ENCODE peak calls at places on chromosomes 11 and 22, in six cellular contexts. One of them, this sample, is unnamed.

GRCh38 chr22:41656515-41656914 is 32.2 kb downstream of the SNU13 start:
- DNase-seq in tibial nerve: no peak
- DNase-seq in RWPE2: no peak
- DNase-seq in ovary: no peak
- DNase-seq in pancreas: no peak
- DNase-seq in neuronal stem cell: no peak
- DNase-seq in this sample: no peak

GRCh38 chr11:133064152-133064877 is 468.0 kb downstream of the OPCML start:
- DNase-seq in RWPE2: no peak
- DNase-seq in neuronal stem cell: peak; percentile 68
- DNase-seq in ovary: peak; percentile 29
- DNase-seq in tibial nerve: peak; percentile 50
- DNase-seq in pancreas: peak; percentile 89
- DNase-seq in this sample: peak; percentile 70

GRCh38 chr11:92495107-92495793 is 270.6 kb downstream of the FAT3 start:
- DNase-seq in RWPE2: no peak
- DNase-seq in pancreas: no peak
- DNase-seq in ovary: no peak
- DNase-seq in neuronal stem cell: no peak
- DNase-seq in tibial nerve: no peak
- DNase-seq in this sample: no peak

GRCh38 chr11:116504541-116505149 is 268.1 kb downstream of the BUD13 start:
- DNase-seq in ovary: no peak
- DNase-seq in tibial nerve: no peak
- DNase-seq in RWPE2: no peak
- DNase-seq in pancreas: no peak
- DNase-seq in neuronal stem cell: no peak
- DNase-seq in this sample: no peak

GRCh38 chr22:20206709-20207215 is 55.9 kb upstream of the CCDC188 start:
- DNase-seq in RWPE2: no peak
- DNase-seq in neuronal stem cell: no peak
- DNase-seq in tibial nerve: no peak
- DNase-seq in pancreas: no peak
- DNase-seq in ovary: no peak
- DNase-seq in this sample: no peak

GRCh38 chr11:10301656-10302293 is 3.1 kb upstream of the ADM start:
- DNase-seq in neuronal stem cell: no peak
- DNase-seq in tibial nerve: no peak
- DNase-seq in pancreas: no peak
- DNase-seq in RWPE2: no peak
- DNase-seq in ovary: no peak
- DNase-seq in this sample: no peak

GRCh38 chr11:58525037-58525614 is 17.2 kb upstream of the OR5B21 start:
- DNase-seq in RWPE2: no peak
- DNase-seq in pancreas: no peak
- DNase-seq in tibial nerve: no peak
- DNase-seq in neuronal stem cell: no peak
- DNase-seq in ovary: no peak
- DNase-seq in this sample: no peak

GRCh38 chr11:15967966-15968365 is 388.4 kb downstream of the SOX6 start:
- DNase-seq in ovary: no peak
- DNase-seq in pancreas: no peak
- DNase-seq in tibial nerve: no peak
- DNase-seq in RWPE2: no peak
- DNase-seq in neuronal stem cell: no peak
- DNase-seq in this sample: no peak

GRCh38 chr11:107916671-107917241 is 11.5 kb upstream of the RAB39A start:
- DNase-seq in neuronal stem cell: no peak
- DNase-seq in tibial nerve: no peak
- DNase-seq in RWPE2: no peak
- DNase-seq in ovary: no peak
- DNase-seq in pancreas: no peak
- DNase-seq in this sample: no peak

GRCh38 chr11:75802022-75802912 is 12.7 kb upstream of the UVRAG start:
- DNase-seq in RWPE2: peak; percentile 35
- DNase-seq in neuronal stem cell: no peak
- DNase-seq in tibial nerve: no peak
- DNase-seq in ovary: no peak
- DNase-seq in pancreas: no peak
- DNase-seq in this sample: no peak

GRCh38 chr11:10139081-10139480 is 154.9 kb downstream of the SBF2 start:
- DNase-seq in neuronal stem cell: no peak
- DNase-seq in ovary: no peak
- DNase-seq in pancreas: no peak
- DNase-seq in RWPE2: no peak
- DNase-seq in tibial nerve: no peak
- DNase-seq in this sample: no peak

GRCh38 chr11:43541993-43542392 is 138.5 kb upstream of the HSD17B12 start:
- DNase-seq in RWPE2: no peak
- DNase-seq in neuronal stem cell: no peak
- DNase-seq in pancreas: no peak
- DNase-seq in ovary: peak; percentile 77
- DNase-seq in tibial nerve: no peak
- DNase-seq in this sample: no peak

DNA sequence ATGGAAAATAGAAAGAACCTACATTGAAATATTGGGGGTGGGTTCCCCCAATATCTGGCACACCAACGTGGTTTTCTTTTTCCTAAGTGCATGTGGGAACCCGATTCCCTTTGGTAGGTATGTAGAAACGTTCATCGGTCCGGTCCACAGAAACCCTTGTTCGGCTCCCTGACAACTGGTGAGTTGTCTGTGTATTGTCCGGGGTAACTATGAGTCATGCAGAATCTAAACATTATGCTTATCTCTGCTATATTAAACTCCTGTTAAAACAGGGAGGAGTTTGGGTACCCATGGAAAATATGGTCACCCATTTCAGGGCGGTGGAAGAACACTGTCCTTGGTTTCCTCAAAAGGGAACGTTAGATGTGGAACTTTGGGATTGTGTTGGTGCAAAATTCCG is 25.1 kb upstream of the ALDH3B2 start:
- DNase-seq in ovary: no peak
- DNase-seq in neuronal stem cell: no peak
- DNase-seq in RWPE2: no peak
- DNase-seq in tibial nerve: no peak
- DNase-seq in pancreas: no peak
- DNase-seq in this sample: no peak
- H3K27me3 ChIP-seq in ovary: no peaks in the 10 kb centered on the region
- H3K27me3 ChIP-seq in neuronal stem cell: peaks cover 37% of the 10 kb centered on the region
- H3K27me3 ChIP-seq in RWPE2: no peaks in the 10 kb centered on the region
- H3K27me3 ChIP-seq in tibial nerve: peaks cover 9% of the 10 kb centered on the region
- H3K27me3 ChIP-seq in pancreas: no peaks in the 10 kb centered on the region
- H3K27me3 ChIP-seq in this sample: no peaks in the 10 kb centered on the region

DNA sequence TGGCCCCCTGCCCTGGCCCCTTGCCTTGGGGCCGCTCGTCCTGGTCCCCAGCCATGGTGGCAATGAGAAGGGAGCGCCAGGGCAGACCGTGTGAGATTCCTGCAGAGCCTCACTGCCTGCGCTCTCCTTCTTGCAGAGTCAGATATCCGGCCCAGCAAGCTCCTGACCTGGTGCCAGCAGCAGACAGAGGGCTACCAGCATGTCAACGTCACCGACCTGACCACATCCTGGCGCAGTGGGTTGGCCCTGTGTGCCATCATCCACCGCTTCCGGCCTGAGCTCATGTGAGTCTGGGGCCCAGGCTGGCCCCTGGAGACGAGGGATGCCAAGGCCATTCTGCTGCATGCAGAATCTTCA is 114.1 kb downstream of the MICAL2 start:
- DNase-seq in neuronal stem cell: no peak
- DNase-seq in ovary: no peak
- DNase-seq in tibial nerve: peak; percentile 63
- DNase-seq in pancreas: peak; percentile 69
- DNase-seq in RWPE2: peak; percentile 78
- DNase-seq in this sample: peak; percentile 87
- H3K36me3 ChIP-seq in neuronal stem cell: no peaks in the 10 kb centered on the region
- H3K36me3 ChIP-seq in ovary: no peaks in the 10 kb centered on the region
- H3K36me3 ChIP-seq in tibial nerve: no peaks in the 10 kb centered on the region
- H3K36me3 ChIP-seq in pancreas: no peaks in the 10 kb centered on the region
- H3K36me3 ChIP-seq in RWPE2: peaks cover 98% of the 10 kb centered on the region
- H3K36me3 ChIP-seq in this sample: peaks cover 24% of the 10 kb centered on the region

GRCh38 chr22:38032681-38033521 is 24.3 kb upstream of the PICK1 start:
- DNase-seq in tibial nerve: peak; percentile 86
- DNase-seq in pancreas: no peak
- DNase-seq in ovary: no peak
- DNase-seq in neuronal stem cell: no peak
- DNase-seq in RWPE2: no peak
- DNase-seq in this sample: no peak
- H3K4me3 ChIP-seq in tibial nerve: no peak overlapping the region
- H3K4me3 ChIP-seq in pancreas: no peak overlapping the region
- H3K4me3 ChIP-seq in ovary: no peak overlapping the region
- H3K4me3 ChIP-seq in neuronal stem cell: peak overlapping the region; percentile 24
- H3K4me3 ChIP-seq in RWPE2: no peak overlapping the region
- H3K4me3 ChIP-seq in this sample: no peak overlapping the region

GRCh38 chr22:39743955-39744752 is 149.4 kb downstream of the ENTHD1 start:
- DNase-seq in pancreas: no peak
- DNase-seq in ovary: no peak
- DNase-seq in RWPE2: no peak
- DNase-seq in tibial nerve: no peak
- DNase-seq in neuronal stem cell: no peak
- DNase-seq in this sample: no peak
- H3K27me3 ChIP-seq in pancreas: no peaks in the 10 kb centered on the region
- H3K27me3 ChIP-seq in ovary: no peaks in the 10 kb centered on the region
- H3K27me3 ChIP-seq in RWPE2: peaks cover 18% of the 10 kb centered on the region
- H3K27me3 ChIP-seq in tibial nerve: peaks cover 4% of the 10 kb centered on the region
- H3K27me3 ChIP-seq in neuronal stem cell: no peaks in the 10 kb centered on the region
- H3K27me3 ChIP-seq in this sample: peaks cover 2% of the 10 kb centered on the region

DNA sequence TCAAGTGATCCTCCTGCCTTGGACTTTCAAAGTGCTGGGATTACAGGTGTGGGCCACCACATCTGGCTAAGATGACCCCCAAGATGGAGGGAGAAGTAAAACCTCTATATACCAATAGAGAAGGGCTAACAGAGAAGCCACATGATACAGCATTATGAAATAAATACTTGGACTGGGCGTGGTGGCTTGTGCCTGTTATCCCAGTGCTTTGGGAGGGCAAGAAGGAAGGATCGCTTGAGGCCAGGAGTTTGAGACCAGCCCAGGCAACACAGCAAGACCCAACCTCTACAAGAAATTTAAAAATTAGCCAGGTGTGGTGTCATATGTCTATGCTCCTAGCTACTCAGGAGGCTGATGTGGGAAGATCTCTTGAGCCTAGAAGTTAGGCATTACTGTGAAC is 61.7 kb downstream of the RAB30 start:
- DNase-seq in ovary: no peak
- DNase-seq in neuronal stem cell: no peak
- DNase-seq in pancreas: no peak
- DNase-seq in tibial nerve: no peak
- DNase-seq in RWPE2: no peak
- DNase-seq in this sample: no peak
- H3K36me3 ChIP-seq in ovary: no peaks in the 10 kb centered on the region
- H3K36me3 ChIP-seq in neuronal stem cell: no peaks in the 10 kb centered on the region
- H3K36me3 ChIP-seq in pancreas: no peaks in the 10 kb centered on the region
- H3K36me3 ChIP-seq in tibial nerve: no peaks in the 10 kb centered on the region
- H3K36me3 ChIP-seq in RWPE2: no peaks in the 10 kb centered on the region
- H3K36me3 ChIP-seq in this sample: no peaks in the 10 kb centered on the region

DNA sequence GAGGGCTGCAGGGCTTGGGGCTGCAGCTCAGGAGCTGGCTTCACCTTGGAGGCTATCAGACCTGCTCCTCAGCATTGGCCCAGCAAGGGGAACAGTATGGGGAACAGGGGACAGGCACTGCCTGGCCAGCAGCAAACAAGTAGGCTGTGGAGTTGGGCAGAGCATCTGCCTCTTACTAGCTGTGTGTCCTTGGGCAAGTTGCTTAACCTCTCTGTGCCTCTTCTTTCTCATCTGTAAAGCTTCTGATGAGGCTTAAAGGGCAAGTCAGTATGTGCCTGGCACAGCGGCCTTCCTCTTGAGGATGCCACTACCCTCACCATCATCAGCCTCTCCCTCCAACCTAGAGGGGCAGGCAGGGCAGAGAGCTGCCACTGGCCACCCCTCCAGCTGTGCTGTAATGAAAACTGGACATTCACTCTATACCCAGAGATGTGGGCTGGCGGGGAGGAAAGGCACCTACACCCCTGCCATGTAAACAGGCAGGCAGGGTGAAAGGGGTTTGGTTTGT is 7.5 kb upstream of the CDKN1C start:
- DNase-seq in ovary: no peak
- DNase-seq in RWPE2: no peak
- DNase-seq in pancreas: peak; percentile 36
- DNase-seq in neuronal stem cell: no peak
- DNase-seq in tibial nerve: no peak
- DNase-seq in this sample: no peak
- H3K4me3 ChIP-seq in ovary: no peak overlapping the region
- H3K4me3 ChIP-seq in RWPE2: peak overlapping the region; percentile 34
- H3K4me3 ChIP-seq in pancreas: no peak overlapping the region
- H3K4me3 ChIP-seq in neuronal stem cell: peak overlapping the region; percentile 70
- H3K4me3 ChIP-seq in tibial nerve: peak overlapping the region; percentile 48
- H3K4me3 ChIP-seq in this sample: peak overlapping the region; percentile 52